ENCODE peak calls at places on chromosomes 7 and 10, in five cellular contexts. W, O, U, C and L are unnamed samples.

GRCh38 chr10:93080350-93081046 is 6.8 kb downstream of the CYP26A1 start:
- DNase-seq in C (peak), W (peak), O (no peak), U (peak), L (peak)

GRCh38 chr7:12802070-12802469 is 114.6 kb downstream of the ARL4A start:
- DNase-seq in W (no peak), O (no peak), C (no peak), U (no peak), L (no peak)

GRCh38 chr7:84614821-84615506 is 420.4 kb upstream of the SEMA3A start:
- DNase-seq in U (peak), C (no peak), O (no peak), W (no peak), L (no peak)

GRCh38 chr10:89151857-89152256 is 55.3 kb downstream of the CH25H start:
- DNase-seq in C (no peak), O (no peak), W (no peak), U (peak), L (no peak)

GRCh38 chr7:471191-471865 is 48.3 kb downstream of the PDGFA start:
- DNase-seq in W (no peak), O (no peak), C (no peak), U (no peak), L (peak)

GRCh38 chr10:46022978-46023702 is 7.3 kb downstream of the NCOA4 start:
- DNase-seq in O (peak), C (peak), W (peak), U (peak), L (peak)

GRCh38 chr10:47339186-47339735 is 8.9 kb upstream of the RBP3 start:
- DNase-seq in C (no peak), U (no peak), O (no peak), W (no peak), L (no peak)

GRCh38 chr10:18402766-18403346 is 248.5 kb downstream of the NSUN6 start:
- DNase-seq in W (no peak), O (no peak), C (no peak), U (no peak), L (no peak)

GRCh38 chr10:118412132-118412531 is 70.0 kb upstream of the FAM204A start:
- DNase-seq in U (no peak), W (no peak), O (no peak), C (no peak), L (no peak)

GRCh38 chr10:114043532-114044250 is at the start of gene ADRB1:
- DNase-seq in W (peak), U (peak), C (peak), O (peak), L (peak)

GRCh38 chr7:16365952-16366351 is 55.4 kb downstream of the CRPPA start:
- DNase-seq in C (no peak), W (no peak), O (no peak), U (no peak), L (no peak)

GRCh38 chr10:1183746-1184145 is 127.6 kb downstream of the WDR37 start:
- DNase-seq in O (no peak), U (no peak), W (no peak), C (no peak), L (no peak)

GRCh38 chr7:74233655-74234280 is 20.4 kb downstream of the RFC2 start:
- DNase-seq in O (no peak), U (peak), W (no peak), C (no peak), L (no peak)

GRCh38 chr10:103661951-103662405 is 168.5 kb downstream of the NEURL1 start:
- DNase-seq in U (no peak), W (no peak), O (no peak), C (no peak), L (no peak)

GRCh38 chr7:13851756-13852155 is 137.7 kb downstream of the ETV1 start:
- DNase-seq in W (no peak), U (peak), O (no peak), C (no peak), L (no peak)

GRCh38 chr7:157139142-157140117 is 704 bp downstream of the UBE3C start:
- DNase-seq in W (no peak), C (no peak), O (peak), U (peak), L (peak)

GRCh38 chr7:158815046-158815445 is 14.3 kb downstream of the ESYT2 start:
- DNase-seq in C (peak), W (no peak), O (no peak), U (no peak), L (no peak)

GRCh38 chr7:137772748-137773147 is 74.0 kb downstream of the DGKI start:
- DNase-seq in O (no peak), U (peak), C (no peak), W (no peak), L (no peak)

GRCh38 chr7:152910545-152911013 is 151.0 kb downstream of the ACTR3B start:
- DNase-seq in O (no peak), W (no peak), C (no peak), U (no peak), L (no peak)

GRCh38 chr7:139709460-139709859 is 68.3 kb downstream of the HIPK2 start:
- DNase-seq in U (peak), W (no peak), O (no peak), C (no peak), L (no peak)

GRCh38 chr10:120614685-120615084 is 157.7 kb downstream of the PLPP4 start:
- DNase-seq in U (no peak), W (no peak), O (no peak), C (no peak), L (no peak)

GRCh38 chr7:111362660-111363059 is 199.6 kb downstream of the IMMP2L start:
- DNase-seq in U (peak), O (no peak), W (no peak), C (no peak), L (no peak)

GRCh38 chr7:138460176-138460648 is at the start of gene TRIM24:
- DNase-seq in C (peak), W (no peak), O (no peak), U (no peak), L (no peak)

GRCh38 chr10:19332304-19332703 is 283.7 kb downstream of the MALRD1 start:
- DNase-seq in C (no peak), W (no peak), O (no peak), U (peak), L (no peak)

GRCh38 chr7:47652591-47652990 is 70.7 kb upstream of the TNS3 start:
- DNase-seq in U (peak), W (no peak), C (no peak), O (no peak), L (no peak)

GRCh38 chr10:67477868-67478267 is 218.1 kb downstream of the CTNNA3 start:
- DNase-seq in O (no peak), C (no peak), W (no peak), U (no peak), L (no peak)

GRCh38 chr10:67473850-67474633 is 222.0 kb downstream of the CTNNA3 start:
- DNase-seq in U (no peak), O (no peak), W (no peak), C (no peak), L (no peak)

GRCh38 chr10:67471022-67471421 is 225.0 kb downstream of the CTNNA3 start:
- DNase-seq in C (peak), U (no peak), O (no peak), W (no peak), L (no peak)

DNA sequence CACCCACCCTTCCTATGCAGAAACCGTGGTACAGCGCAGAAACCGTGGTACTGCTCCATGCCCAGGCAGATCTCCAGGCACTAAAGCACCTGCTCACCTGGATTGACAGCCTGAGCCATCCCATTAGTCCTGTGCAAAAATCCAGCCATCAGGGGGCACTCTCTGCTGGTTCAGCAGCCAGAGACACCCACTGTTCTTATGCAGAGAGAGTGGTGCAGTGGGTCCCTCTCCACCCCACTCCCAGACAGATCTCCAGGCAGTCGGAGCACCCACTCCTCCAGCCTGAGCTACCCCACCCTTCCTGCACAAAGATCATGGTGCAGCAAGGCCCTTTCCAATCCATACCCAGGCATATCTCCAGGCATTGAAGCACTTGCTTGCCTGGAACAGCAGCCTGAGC is 219.8 kb downstream of the CTNNA3 start:
- DNase-seq in C (no peak), U (no peak), W (no peak), O (no peak), L (peak)
- TF ChIP-seq CTCF in C (no peak), U (no peak), W (no peak), O (no peak), L (no peak)

GRCh38 chr10:36506696-36507477 is 618.5 kb upstream of the ANKRD30A start:
- DNase-seq in U (no peak), W (no peak), O (no peak), C (no peak), L (no peak)

GRCh38 chr10:36499696-36500095 is 625.7 kb upstream of the ANKRD30A start:
- DNase-seq in C (no peak), O (no peak), W (no peak), U (no peak), L (no peak)

DNA sequence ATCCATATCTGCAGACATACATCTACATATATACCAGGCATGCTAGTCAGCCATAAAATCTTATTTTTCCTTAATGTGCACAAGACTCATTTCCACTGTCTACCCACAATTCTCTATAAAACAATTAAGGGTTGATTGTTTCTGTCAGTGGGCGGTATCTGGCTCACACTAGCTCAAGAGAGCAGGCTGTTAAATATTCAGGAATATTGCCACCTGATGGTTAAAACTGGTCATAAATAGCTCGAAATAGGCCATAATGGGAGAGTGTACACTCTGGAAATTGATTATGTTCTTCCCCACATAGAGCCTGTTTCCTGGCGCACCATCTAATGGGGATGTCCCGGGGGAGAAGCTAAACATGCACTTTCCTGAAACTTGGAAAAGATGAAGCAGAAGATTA is 620.6 kb upstream of the ANKRD30A start:
- DNase-seq in C (no peak), U (no peak), O (no peak), W (no peak), L (no peak)
- TF ChIP-seq CTCF in C (no peak), U (no peak), O (no peak), W (no peak), L (no peak)

GRCh38 chr7:141975806-141976523 is 2.4 kb upstream of the TAS2R38 start:
- DNase-seq in C (peak), O (peak), U (peak), W (peak), L (peak)
- TF ChIP-seq CTCF in C (peak), O (peak), U (peak), W (peak), L (peak)

DNA sequence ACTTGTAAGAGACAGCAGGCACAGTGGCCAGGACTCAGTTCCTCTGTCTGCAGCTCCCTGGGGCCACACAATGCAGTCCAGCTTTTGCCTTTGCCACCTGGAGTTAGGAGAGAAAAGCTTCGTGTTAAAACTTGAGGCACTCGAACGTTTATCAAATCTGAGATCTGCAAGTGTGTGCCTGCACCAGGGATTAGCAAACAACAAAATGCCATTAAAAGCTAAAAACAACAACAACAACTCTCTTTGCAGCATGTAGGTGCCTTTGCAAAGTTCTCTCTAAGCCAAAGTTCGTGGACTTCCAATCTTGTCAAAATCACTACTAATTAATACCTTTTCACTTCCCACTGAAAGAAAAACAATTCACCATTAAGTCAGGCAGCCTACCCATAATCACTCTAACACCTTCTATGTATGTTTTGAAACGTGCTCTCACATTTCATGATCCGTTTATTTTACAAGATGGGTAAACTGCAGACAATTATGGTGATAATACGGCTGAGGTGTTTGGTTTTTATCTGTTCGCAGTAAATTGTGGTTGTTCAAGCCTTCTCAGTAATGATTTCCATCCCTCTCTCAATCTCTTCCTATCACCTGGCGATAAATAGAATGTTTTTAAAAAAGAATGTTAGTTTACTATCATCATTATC is 36.2 kb upstream of the SDK1 start:
- DNase-seq in O (no peak), U (no peak), W (no peak), C (no peak), L (no peak)
- TF ChIP-seq CTCF in O (no peak), U (no peak), W (no peak), C (no peak), L (no peak)

GRCh38 chr7:148695953-148696352 is 2.8 kb upstream of the CUL1 start:
- DNase-seq in C (no peak), U (no peak), W (no peak), O (no peak), L (no peak)
- TF ChIP-seq CTCF in C (no peak), U (no peak), W (no peak), O (no peak), L (no peak)

GRCh38 chr7:149795126-149795525 is 21.7 kb upstream of the ZNF467 start:
- DNase-seq in C (no peak), O (no peak), U (no peak), W (no peak), L (no peak)

GRCh38 chr7:149797771-149798170 is 24.4 kb upstream of the ZNF467 start:
- DNase-seq in C (no peak), W (no peak), O (no peak), U (no peak), L (no peak)

GRCh38 chr7:149794665-149795064 is 21.3 kb upstream of the ZNF467 start:
- DNase-seq in W (no peak), O (no peak), U (no peak), C (no peak), L (no peak)

GRCh38 chr7:149793261-149793660 is 19.9 kb upstream of the ZNF467 start:
- DNase-seq in U (no peak), C (no peak), O (no peak), W (no peak), L (no peak)

GRCh38 chr7:149796287-149796860 is 23.0 kb upstream of the ZNF467 start:
- DNase-seq in U (no peak), O (no peak), C (no peak), W (no peak), L (no peak)
- TF ChIP-seq CTCF in U (no peak), O (no peak), C (no peak), W (no peak), L (no peak)

GRCh38 chr10:48505394-48506112 is 99.3 kb downstream of the ARHGAP22 start:
- DNase-seq in U (no peak), C (peak), W (no peak), O (no peak), L (no peak)
- TF ChIP-seq CTCF in U (peak), C (no peak), W (peak), O (no peak), L (no peak)

GRCh38 chr7:66837007-66837406 is 84.0 kb upstream of the TMEM248 start:
- DNase-seq in O (no peak), W (no peak), C (peak), U (peak), L (peak)
- TF ChIP-seq CTCF in O (no peak), W (no peak), C (peak), U (peak), L (peak)

GRCh38 chr7:100109521-100110163 is 8.2 kb downstream of the AP4M1 start:
- DNase-seq in U (no peak), O (no peak), C (no peak), W (no peak), L (no peak)
- TF ChIP-seq CTCF in U (no peak), O (no peak), C (no peak), W (no peak), L (no peak)